ENCODE peak calls at places on chromosomes 11 and 22, in four cellular contexts. R is A549, M is H1, J is K562. Z is an unnamed sample.

GRCh38 chr11:73359930-73360742 is 16.1 kb upstream of the RELT start:
- DNase-seq in R (peak), J (peak), M (no peak), Z (peak)

GRCh38 chr22:39144101-39144815 is 8.2 kb downstream of the CBX7 start:
- DNase-seq in R (no peak), M (no peak), J (no peak), Z (no peak)

GRCh38 chr11:36684840-36685800 is 87.1 kb upstream of the RAG2 start:
- DNase-seq in J (no peak), R (no peak), M (no peak), Z (no peak)

GRCh38 chr11:132962026-132962425 is 570.3 kb downstream of the OPCML start:
- DNase-seq in R (no peak), J (no peak), M (no peak), Z (no peak)

GRCh38 chr11:40401132-40401853 is 1058.2 kb downstream of the LRRC4C start:
- DNase-seq in M (no peak), R (no peak), J (no peak), Z (no peak)

GRCh38 chr11:10514210-10514609 is 26.8 kb downstream of the RNF141 start:
- DNase-seq in R (no peak), J (no peak), M (no peak), Z (no peak)

GRCh38 chr11:102177974-102178631 is 67.9 kb downstream of the YAP1 start:
- DNase-seq in R (peak), J (no peak), M (no peak), Z (peak)

GRCh38 chr22:30225220-30225922 is 21.2 kb downstream of the LIF start:
- DNase-seq in M (no peak), J (no peak), R (no peak), Z (no peak)

GRCh38 chr22:27383896-27384295 is 417.7 kb downstream of the MN1 start:
- DNase-seq in J (no peak), R (no peak), M (no peak), Z (no peak)

GRCh38 chr11:65132988-65133700 is 1.2 kb downstream of the SYVN1 start:
- DNase-seq in J (peak), R (peak), M (no peak), Z (peak)

GRCh38 chr11:82899191-82899820 is 924 bp downstream of the PRCP start:
- DNase-seq in J (no peak), M (no peak), R (no peak), Z (peak)

GRCh38 chr22:43743131-43743530 is 69.0 kb downstream of the EFCAB6 start:
- DNase-seq in J (peak), M (peak), R (no peak), Z (no peak)

GRCh38 chr22:50625568-50626313 is 2.2 kb downstream of the ARSA start:
- DNase-seq in M (no peak), R (no peak), J (no peak), Z (no peak)

GRCh38 chr11:129814244-129814992 is 1.2 kb upstream of the TMEM45B start:
- DNase-seq in M (no peak), R (no peak), J (peak), Z (no peak)
- TF ChIP-seq PHF8 in M (no peak), R (no peak), J (peak), Z (no peak)

DNA sequence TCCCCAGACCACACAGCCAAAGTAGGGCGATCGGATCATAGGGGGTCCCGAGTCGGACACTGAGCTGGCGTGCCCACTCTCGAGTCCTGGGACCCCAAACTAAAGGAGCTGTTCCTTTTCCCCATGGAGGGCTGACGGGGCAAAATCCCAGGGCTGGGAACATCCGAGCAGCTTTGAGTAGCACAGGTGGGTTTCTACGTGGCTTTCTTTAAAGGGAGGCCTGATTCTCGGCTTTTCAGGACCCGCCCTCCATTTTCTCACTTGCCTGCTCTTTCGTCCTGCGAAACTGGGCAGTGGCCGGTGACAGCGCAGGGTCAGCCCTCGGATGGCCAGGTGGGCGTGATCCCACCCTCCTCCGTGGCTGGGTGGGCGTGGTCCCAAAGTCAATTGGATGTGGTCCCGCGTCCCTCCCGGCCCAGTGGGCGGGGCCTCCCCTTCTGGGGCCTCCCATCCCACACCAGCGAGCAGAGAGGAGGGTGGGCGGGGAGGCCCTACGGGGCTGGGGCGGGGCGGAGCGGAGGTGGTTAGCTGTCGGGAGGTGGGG is 17.5 kb upstream of the TXNRD2 start:
- DNase-seq in R (no peak), M (peak), J (peak), Z (peak)
- TF ChIP-seq PHF8 in R (no peak), M (no peak), J (peak), Z (no peak)

DNA sequence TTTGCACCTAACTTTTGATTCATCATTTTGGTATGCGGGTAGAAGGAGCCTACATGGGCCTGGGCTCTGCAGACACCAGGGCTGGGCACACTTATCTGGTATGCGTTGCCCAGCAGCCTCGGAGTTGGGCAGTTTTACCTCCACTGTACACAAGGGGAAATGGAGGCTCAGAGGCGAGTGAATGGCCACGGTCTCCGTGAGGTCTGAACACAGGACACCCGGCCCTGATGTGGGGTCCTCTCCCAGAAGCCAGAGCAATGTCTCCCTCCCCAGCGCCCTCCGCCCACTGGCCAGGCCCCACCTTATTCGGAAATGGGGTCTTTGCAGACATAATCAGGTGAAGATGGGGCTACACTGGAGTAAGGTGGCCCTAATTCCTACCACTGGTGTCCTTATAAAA is 43.7 kb downstream of the OSBPL5 start:
- DNase-seq in J (no peak), R (no peak), M (no peak), Z (no peak)
- TF ChIP-seq PHF8 in J (no peak), R (no peak), M (no peak), Z (no peak)

GRCh38 chr11:68041617-68042218 is 2.9 kb downstream of the TCIRG1 start:
- DNase-seq in J (no peak), R (no peak), M (no peak), Z (no peak)

GRCh38 chr11:68039526-68040086 is 781 bp downstream of the TCIRG1 start:
- DNase-seq in J (no peak), M (no peak), R (no peak), Z (peak)

GRCh38 chr11:68038718-68039525 is at the start of gene TCIRG1:
- DNase-seq in J (peak), M (peak), R (peak), Z (peak)

GRCh38 chr11:68040957-68041591 is 2.2 kb downstream of the TCIRG1 start:
- DNase-seq in M (no peak), R (no peak), J (no peak), Z (no peak)

GRCh38 chr11:68040121-68040956 is 1.5 kb downstream of the TCIRG1 start:
- DNase-seq in M (peak), J (no peak), R (peak), Z (peak)
- TF ChIP-seq PHF8 in M (no peak), J (peak), R (no peak), Z (peak)

GRCh38 chr11:84663731-84664130 is 963.4 kb downstream of the DLG2 start:
- DNase-seq in J (no peak), R (no peak), M (no peak), Z (no peak)

GRCh38 chr11:84655729-84656128 is 971.4 kb downstream of the DLG2 start:
- DNase-seq in J (no peak), R (no peak), M (no peak), Z (no peak)

DNA sequence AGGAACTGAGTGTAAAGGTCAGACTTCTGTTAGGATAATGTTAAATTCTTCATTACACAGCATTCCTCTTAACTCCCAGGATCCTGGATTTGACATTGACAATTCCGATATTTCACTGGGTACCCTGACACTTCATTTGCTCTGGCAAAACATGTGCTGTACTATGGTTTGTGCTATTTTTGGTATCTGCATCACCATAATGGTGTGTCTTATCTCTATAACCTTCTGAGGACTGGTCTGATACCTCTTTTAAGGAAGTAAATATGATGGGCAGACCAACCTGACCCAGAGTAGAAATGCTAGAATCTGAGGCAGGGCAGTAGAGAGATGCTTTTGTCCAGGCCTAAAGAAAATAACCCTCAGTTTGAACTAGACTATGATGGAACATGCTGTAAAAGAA is 966.9 kb downstream of the DLG2 start:
- DNase-seq in M (no peak), R (no peak), J (no peak), Z (no peak)
- TF ChIP-seq PHF8 in M (no peak), R (no peak), J (no peak), Z (no peak)

GRCh38 chr11:6405039-6405667 is 13.7 kb downstream of the APBB1 start:
- DNase-seq in R (no peak), J (no peak), M (peak), Z (no peak)
- TF ChIP-seq PHF8 in R (no peak), J (no peak), M (no peak), Z (no peak)

GRCh38 chr22:24994070-24994763 is 41.7 kb downstream of the KIAA1671 start:
- DNase-seq in M (no peak), R (no peak), J (no peak), Z (no peak)
- TF ChIP-seq PHF8 in M (no peak), R (no peak), J (no peak), Z (no peak)

GRCh38 chr22:17476838-17477237 is 86.5 kb upstream of the SLC25A18 start:
- DNase-seq in J (no peak), M (no peak), R (no peak), Z (no peak)
- TF ChIP-seq PHF8 in J (no peak), M (no peak), R (no peak), Z (no peak)

Z was measured in HepG2.